ENCODE peak calls at places on chromosomes 5 and 9, in four cellular contexts. One of them, this sample, is unnamed.

GRCh38 chr5:30831605-30832004 is 361.9 kb upstream of the CDH6 start:
- DNase-seq in NCI-H1105 treated with DMSO at 0.1 percent for 48 hours: no peak
- DNase-seq in ACHN: no peak
- DNase-seq in ELR: no peak
- DNase-seq in this sample: no peak

GRCh38 chr9:36823934-36824333 is 210.1 kb downstream of the PAX5 start:
- DNase-seq in NCI-H1105 treated with DMSO at 0.1 percent for 48 hours: no peak
- DNase-seq in ACHN: no peak
- DNase-seq in ELR: no peak
- DNase-seq in this sample: no peak

GRCh38 chr5:73339165-73339564 is 109.4 kb downstream of the FOXD1 start:
- DNase-seq in NCI-H1105 treated with DMSO at 0.1 percent for 48 hours: no peak
- DNase-seq in ACHN: no peak
- DNase-seq in ELR: no peak
- DNase-seq in this sample: no peak

GRCh38 chr9:108704156-108704852 is 151.5 kb downstream of the ACTL7B start:
- DNase-seq in NCI-H1105 treated with DMSO at 0.1 percent for 48 hours: no peak
- DNase-seq in ACHN: no peak
- DNase-seq in ELR: peak; percentile 7
- DNase-seq in this sample: no peak

GRCh38 chr5:19987594-19988345 is at the start of gene CDH18:
- DNase-seq in NCI-H1105 treated with DMSO at 0.1 percent for 48 hours: peak; percentile 58
- DNase-seq in ACHN: peak; percentile 63
- DNase-seq in ELR: peak; percentile 64
- DNase-seq in this sample: no peak

GRCh38 chr5:62029303-62029702 is 276.7 kb upstream of the KIF2A start:
- DNase-seq in NCI-H1105 treated with DMSO at 0.1 percent for 48 hours: no peak
- DNase-seq in ACHN: no peak
- DNase-seq in ELR: peak; percentile 44
- DNase-seq in this sample: no peak

GRCh38 chr5:141799507-141800167 is 78.6 kb downstream of the PCDH1 start:
- DNase-seq in NCI-H1105 treated with DMSO at 0.1 percent for 48 hours: no peak
- DNase-seq in ACHN: no peak
- DNase-seq in ELR: no peak
- DNase-seq in this sample: no peak

GRCh38 chr5:155275214-155275613 is 261.7 kb downstream of the KIF4B start:
- DNase-seq in NCI-H1105 treated with DMSO at 0.1 percent for 48 hours: no peak
- DNase-seq in ACHN: no peak
- DNase-seq in ELR: no peak
- DNase-seq in this sample: no peak

GRCh38 chr9:124017064-124017928 is 5.7 kb downstream of the LHX2 start:
- DNase-seq in NCI-H1105 treated with DMSO at 0.1 percent for 48 hours: no peak
- DNase-seq in ACHN: no peak
- DNase-seq in ELR: no peak
- DNase-seq in this sample: no peak

GRCh38 chr5:57298295-57298984 is 124.6 kb downstream of the GPBP1 start:
- DNase-seq in NCI-H1105 treated with DMSO at 0.1 percent for 48 hours: peak; percentile 60
- DNase-seq in ACHN: peak; percentile 82
- DNase-seq in ELR: peak; percentile 88
- DNase-seq in this sample: peak; percentile 70

GRCh38 chr5:132466453-132467291 is 23.9 kb downstream of the IRF1 start:
- DNase-seq in NCI-H1105 treated with DMSO at 0.1 percent for 48 hours: no peak
- DNase-seq in ACHN: no peak
- DNase-seq in ELR: peak; percentile 71
- DNase-seq in this sample: no peak

GRCh38 chr5:154437281-154437965 is 8.4 kb upstream of the SAP30L start:
- DNase-seq in NCI-H1105 treated with DMSO at 0.1 percent for 48 hours: no peak
- DNase-seq in ACHN: no peak
- DNase-seq in ELR: no peak
- DNase-seq in this sample: no peak

GRCh38 chr5:57598097-57598496 is 115.5 kb upstream of the ACTBL2 start:
- DNase-seq in NCI-H1105 treated with DMSO at 0.1 percent for 48 hours: no peak
- DNase-seq in ACHN: no peak
- DNase-seq in ELR: no peak
- DNase-seq in this sample: no peak

GRCh38 chr5:28414619-28415018 is 1376.2 kb upstream of the CDH9 start:
- DNase-seq in NCI-H1105 treated with DMSO at 0.1 percent for 48 hours: no peak
- DNase-seq in ACHN: no peak
- DNase-seq in ELR: no peak
- DNase-seq in this sample: no peak

GRCh38 chr9:19199012-19199411 is 31.5 kb upstream of the DENND4C start:
- DNase-seq in NCI-H1105 treated with DMSO at 0.1 percent for 48 hours: no peak
- DNase-seq in ACHN: no peak
- DNase-seq in ELR: no peak
- DNase-seq in this sample: no peak

GRCh38 chr9:114216081-114216480 is 60.7 kb downstream of the COL27A1 start:
- DNase-seq in NCI-H1105 treated with DMSO at 0.1 percent for 48 hours: peak; percentile 27
- DNase-seq in ACHN: no peak
- DNase-seq in ELR: no peak
- DNase-seq in this sample: peak; percentile 42

GRCh38 chr9:31253800-31254762 is 1130.4 kb upstream of the ACO1 start:
- DNase-seq in NCI-H1105 treated with DMSO at 0.1 percent for 48 hours: no peak
- DNase-seq in ACHN: no peak
- DNase-seq in ELR: no peak
- DNase-seq in this sample: no peak

GRCh38 chr5:80192507-80193241 is 63.2 kb downstream of the SERINC5 start:
- DNase-seq in NCI-H1105 treated with DMSO at 0.1 percent for 48 hours: no peak
- DNase-seq in ACHN: peak; percentile 24
- DNase-seq in ELR: peak; percentile 37
- DNase-seq in this sample: peak; percentile 28

GRCh38 chr9:85414399-85414798 is 327.4 kb downstream of the AGTPBP1 start:
- DNase-seq in NCI-H1105 treated with DMSO at 0.1 percent for 48 hours: no peak
- DNase-seq in ACHN: no peak
- DNase-seq in ELR: no peak
- DNase-seq in this sample: no peak

GRCh38 chr9:117723986-117724654 is 19.9 kb downstream of the TLR4 start:
- DNase-seq in NCI-H1105 treated with DMSO at 0.1 percent for 48 hours: no peak
- DNase-seq in ACHN: no peak
- DNase-seq in ELR: no peak
- DNase-seq in this sample: no peak

GRCh38 chr9:117487555-117488175 is 72.8 kb upstream of the ASTN2 start:
- DNase-seq in NCI-H1105 treated with DMSO at 0.1 percent for 48 hours: peak; percentile 91
- DNase-seq in ACHN: peak; percentile 76
- DNase-seq in ELR: peak; percentile 41
- DNase-seq in this sample: no peak

GRCh38 chr5:9056046-9056445 is 489.8 kb downstream of the SEMA5A start:
- DNase-seq in NCI-H1105 treated with DMSO at 0.1 percent for 48 hours: no peak
- DNase-seq in ACHN: no peak
- DNase-seq in ELR: peak; percentile 53
- DNase-seq in this sample: no peak

GRCh38 chr9:88694625-88695024 is 159.6 kb downstream of the NXNL2 start:
- DNase-seq in NCI-H1105 treated with DMSO at 0.1 percent for 48 hours: no peak
- DNase-seq in ACHN: no peak
- DNase-seq in ELR: peak; percentile 61
- DNase-seq in this sample: peak; percentile 42

GRCh38 chr9:86406366-86406765 is 52.2 kb upstream of the TUT7 start:
- DNase-seq in NCI-H1105 treated with DMSO at 0.1 percent for 48 hours: no peak
- DNase-seq in ACHN: no peak
- DNase-seq in ELR: peak; percentile 69
- DNase-seq in this sample: peak; percentile 70

GRCh38 chr9:137504432-137504777 is 45.3 kb upstream of the NSMF start:
- DNase-seq in NCI-H1105 treated with DMSO at 0.1 percent for 48 hours: no peak
- DNase-seq in ACHN: no peak
- DNase-seq in ELR: no peak
- DNase-seq in this sample: no peak

GRCh38 chr9:104765138-104765537 is 1.2 kb downstream of the NIPSNAP3B start:
- DNase-seq in NCI-H1105 treated with DMSO at 0.1 percent for 48 hours: no peak
- DNase-seq in ACHN: no peak
- DNase-seq in ELR: no peak
- DNase-seq in this sample: no peak

GRCh38 chr5:103441523-103441922 is 121.1 kb downstream of the NUDT12 start:
- DNase-seq in NCI-H1105 treated with DMSO at 0.1 percent for 48 hours: no peak
- DNase-seq in ACHN: no peak
- DNase-seq in ELR: peak; percentile 41
- DNase-seq in this sample: no peak

GRCh38 chr5:80607343-80607742 is 37.3 kb upstream of the ANKRD34B start:
- DNase-seq in NCI-H1105 treated with DMSO at 0.1 percent for 48 hours: no peak
- DNase-seq in ACHN: no peak
- DNase-seq in ELR: no peak
- DNase-seq in this sample: no peak

GRCh38 chr5:137641148-137641547 is 94.7 kb downstream of the KLHL3 start:
- DNase-seq in NCI-H1105 treated with DMSO at 0.1 percent for 48 hours: no peak
- DNase-seq in ACHN: no peak
- DNase-seq in ELR: no peak
- DNase-seq in this sample: no peak

GRCh38 chr5:60463179-60463868 is 236.6 kb downstream of the DEPDC1B start:
- DNase-seq in NCI-H1105 treated with DMSO at 0.1 percent for 48 hours: no peak
- DNase-seq in ACHN: no peak
- DNase-seq in ELR: no peak
- DNase-seq in this sample: no peak

GRCh38 chr5:115246361-115246991 is 16.2 kb downstream of the PGGT1B start:
- DNase-seq in NCI-H1105 treated with DMSO at 0.1 percent for 48 hours: peak; percentile 54
- DNase-seq in ACHN: peak; percentile 56
- DNase-seq in ELR: peak; percentile 70
- DNase-seq in this sample: peak; percentile 33